ENCODE peak calls at places on chromosomes 1 and 21, in six cellular contexts. Z is NCI-H2171 treated with DMSO at 0.1 percent for 48 hours; L is HCEC 1CT; A is foreskin fibroblast; O is dermis microvascular lymphatic vessel endothelial cell; N is activated CD8-positive, alpha-beta memory T cell treated with anti-CD3 and anti-CD28 coated beads for 48 hours. I is an unnamed sample.

GRCh38 chr1:70934197-70934961 is 113.2 kb downstream of the PTGER3 start:
- DNase-seq in Z (no peak), L (peak), A (no peak), O (no peak), N (no peak), I (no peak)

GRCh38 chr1:84997667-84998600 is 1.0 kb upstream of the MCOLN2 start:
- DNase-seq in Z (no peak), L (no peak), A (peak), O (no peak), N (no peak), I (no peak)

GRCh38 chr1:56461158-56462127 is 117.9 kb downstream of the PLPP3 start:
- DNase-seq in Z (no peak), L (no peak), A (no peak), O (no peak), N (no peak), I (no peak)

GRCh38 chr1:32766328-32766972 is 50.7 kb downstream of the YARS1 start:
- DNase-seq in Z (no peak), L (no peak), A (no peak), O (no peak), N (no peak), I (no peak)

GRCh38 chr1:174023438-174023837 is 1.3 kb upstream of the RC3H1 start:
- DNase-seq in Z (peak), L (no peak), A (peak), O (no peak), N (no peak), I (no peak)

GRCh38 chr1:85448358-85448757 is 16.6 kb downstream of the DDAH1 start:
- DNase-seq in Z (no peak), L (peak), A (peak), O (peak), N (no peak), I (no peak)

GRCh38 chr1:205920159-205920558 is 23.1 kb downstream of the SLC26A9 start:
- DNase-seq in Z (peak), L (no peak), A (no peak), O (no peak), N (no peak), I (no peak)

GRCh38 chr1:111030590-111030989 is 66.9 kb upstream of the LRIF1 start:
- DNase-seq in Z (peak), L (peak), A (peak), O (peak), N (no peak), I (no peak)

GRCh38 chr1:218658899-218659298 is 313.8 kb downstream of the TGFB2 start:
- DNase-seq in Z (no peak), L (peak), A (peak), O (no peak), N (no peak), I (no peak)

GRCh38 chr1:54365020-54365797 is 41.0 kb downstream of the SSBP3 start:
- DNase-seq in Z (no peak), L (no peak), A (no peak), O (no peak), N (no peak), I (no peak)

GRCh38 chr21:18155508-18156193 is 89.0 kb upstream of the CHODL start:
- DNase-seq in Z (peak), L (no peak), A (no peak), O (peak), N (no peak), I (no peak)

GRCh38 chr1:63615809-63616420 is 22.7 kb downstream of the PGM1 start:
- DNase-seq in Z (peak), L (peak), A (peak), O (peak), N (no peak), I (peak)

GRCh38 chr21:32257952-32258785 is 20.7 kb downstream of the MIS18A start:
- DNase-seq in Z (peak), L (peak), A (peak), O (peak), N (no peak), I (peak)

GRCh38 chr1:156114919-156115513 is 505 bp downstream of the LMNA start:
- DNase-seq in Z (no peak), L (no peak), A (peak), O (no peak), N (no peak), I (no peak)

GRCh38 chr1:187641015-187641414 is 812.3 kb downstream of the PLA2G4A start:
- DNase-seq in Z (no peak), L (no peak), A (no peak), O (no peak), N (no peak), I (no peak)

GRCh38 chr21:39924577-39925308 is 57.5 kb downstream of the PCP4 start:
- DNase-seq in Z (no peak), L (no peak), A (no peak), O (no peak), N (no peak), I (no peak)

GRCh38 chr1:227869851-227870305 is 54.4 kb downstream of the PRSS38 start:
- DNase-seq in Z (no peak), L (peak), A (peak), O (no peak), N (no peak), I (no peak)

GRCh38 chr1:40948741-40949528 is 30.6 kb upstream of the CTPS1 start:
- DNase-seq in Z (peak), L (peak), A (peak), O (peak), N (peak), I (no peak)

GRCh38 chr1:185281245-185281644 is 35.8 kb downstream of the IVNS1ABP start:
- DNase-seq in Z (no peak), L (no peak), A (no peak), O (no peak), N (no peak), I (no peak)

GRCh38 chr1:153963850-153964331 is 554 bp upstream of the SLC39A1 start:
- DNase-seq in Z (no peak), L (no peak), A (peak), O (no peak), N (no peak), I (no peak)

GRCh38 chr1:12407962-12408288 is 178.1 kb downstream of the VPS13D start:
- DNase-seq in Z (no peak), L (no peak), A (no peak), O (no peak), N (no peak), I (no peak)

GRCh38 chr1:206909167-206909882 is 12.1 kb downstream of the IL24 start:
- DNase-seq in Z (peak), L (no peak), A (peak), O (no peak), N (no peak), I (no peak)

GRCh38 chr1:51234721-51235425 is 1.2 kb upstream of the RNF11 start:
- DNase-seq in Z (peak), L (peak), A (peak), O (no peak), N (no peak), I (no peak)

GRCh38 chr1:60764489-60764888 is 317.9 kb upstream of the NFIA start:
- DNase-seq in Z (no peak), L (no peak), A (no peak), O (no peak), N (no peak), I (no peak)

GRCh38 chr1:1242461-1243080 is 4.0 kb downstream of the C1QTNF12 start:
- DNase-seq in Z (no peak), L (no peak), A (no peak), O (no peak), N (no peak), I (no peak)

I was measured in GOT3.